ENCODE peak calls at places on chromosomes 4 and X, in nine cellular contexts. X is T-helper 1 cell; D is lower lobe of right lung; M is aorta; Q is KG1; W is NCI-H345; V is central memory CD8-positive, alpha-beta T cell; Z is fibroblast of lung; T is NCI-H1417 treated with DMSO at 0.1 percent for 48 hours. K is an unnamed sample.

GRCh38 chrX:140132937-140133336 is 167.6 kb upstream of the CXorf66 start:
- DNase-seq in Z (no peak), V (no peak), W (no peak), D (no peak), T (no peak), M (no peak), Q (no peak), X (no peak), K (no peak)

GRCh38 chrX:123846598-123847038 is 13.2 kb upstream of the XIAP start:
- DNase-seq in T (no peak), X (no peak), V (no peak), Q (no peak), Z (peak), W (no peak), D (no peak), M (no peak), K (no peak)

GRCh38 chrX:13821740-13822139 is 4.8 kb upstream of the GPM6B start:
- DNase-seq in T (no peak), W (no peak), Z (no peak), Q (no peak), V (no peak), M (no peak), X (no peak), D (no peak), K (no peak)

GRCh38 chr4:188841523-188841922 is 702.3 kb downstream of the TRIML1 start:
- DNase-seq in Q (no peak), X (no peak), D (no peak), M (no peak), Z (no peak), W (no peak), T (no peak), V (no peak), K (no peak)

GRCh38 chr4:153159728-153160221 is 44.5 kb upstream of the TRIM2 start:
- DNase-seq in D (no peak), X (no peak), V (no peak), M (no peak), Q (no peak), W (no peak), T (no peak), Z (peak), K (no peak)

GRCh38 chr4:138773321-138773720 is 242.3 kb upstream of the NOCT start:
- DNase-seq in V (no peak), D (no peak), T (no peak), Z (no peak), Q (no peak), M (no peak), W (no peak), X (no peak), K (no peak)

GRCh38 chrX:7198499-7198898 is 50.5 kb upstream of the PUDP start:
- DNase-seq in T (no peak), Z (no peak), Q (no peak), V (no peak), W (no peak), X (no peak), D (no peak), M (no peak), K (no peak)

GRCh38 chrX:100587846-100588245 is 3.1 kb downstream of the TNMD start:
- DNase-seq in W (no peak), Q (no peak), T (no peak), D (no peak), Z (peak), X (no peak), M (no peak), V (no peak), K (no peak)

GRCh38 chrX:39969099-39969825 is 128.5 kb downstream of the BCOR start:
- DNase-seq in D (no peak), W (peak), X (no peak), Z (no peak), Q (no peak), T (peak), M (no peak), V (no peak), K (no peak)

GRCh38 chrX:102712967-102713677 is 874 bp downstream of the GPRASP2 start:
- DNase-seq in X (no peak), W (peak), V (no peak), Z (peak), Q (no peak), D (peak), M (no peak), T (no peak), K (peak)

GRCh38 chr4:73309211-73309610 is 50.6 kb upstream of the ANKRD17 start:
- DNase-seq in X (no peak), W (no peak), V (no peak), M (no peak), T (no peak), Z (peak), Q (no peak), D (no peak), K (no peak)

GRCh38 chrX:150765237-150765636 is 72.0 kb downstream of the MTMR1 start:
- DNase-seq in Z (no peak), V (no peak), W (no peak), M (no peak), D (no peak), X (no peak), Q (no peak), T (no peak), K (no peak)

GRCh38 chr4:87375719-87376291 is 15.2 kb downstream of the HSD17B11 start:
- DNase-seq in W (peak), D (no peak), T (no peak), Q (no peak), Z (peak), X (no peak), V (no peak), M (no peak), K (peak)

GRCh38 chr4:76206222-76206942 is 7.2 kb downstream of the SCARB2 start:
- DNase-seq in M (no peak), W (no peak), T (no peak), Z (peak), Q (no peak), X (no peak), V (no peak), D (no peak), K (no peak)

GRCh38 chrX:129193357-129193756 is 329.9 kb downstream of the SMARCA1 start:
- DNase-seq in Z (no peak), W (no peak), X (no peak), M (no peak), V (no peak), Q (no peak), T (no peak), D (no peak), K (no peak)

GRCh38 chr4:8317474-8317873 is 47.9 kb downstream of the HTRA3 start:
- DNase-seq in D (no peak), X (no peak), M (no peak), W (no peak), V (no peak), Z (no peak), T (no peak), Q (no peak), K (peak)

GRCh38 chrX:134172588-134173259 is 64.3 kb upstream of the CCDC160 start:
- DNase-seq in V (no peak), Z (peak), D (peak), W (no peak), M (peak), T (no peak), X (peak), Q (peak), K (no peak)

GRCh38 chr4:168614316-168615057 is 117.6 kb downstream of the PALLD start:
- DNase-seq in Z (no peak), X (no peak), V (no peak), W (no peak), T (no peak), D (no peak), Q (no peak), M (no peak), K (no peak)

GRCh38 chr4:124445071-124445470 is 267.5 kb downstream of the ANKRD50 start:
- DNase-seq in X (no peak), V (no peak), T (no peak), Q (no peak), M (peak), D (no peak), W (no peak), Z (no peak), K (no peak)